ENCODE peak calls at places on chromosome 17, in four cellular contexts. S is K562, Z is IMR-90, L is endothelial cell of umbilical vein. P is an unnamed sample.

GRCh38 chr17:82805823-82806222 is 34.0 kb downstream of the ZNF750 start:
- DNase-seq in S (no peak), Z (no peak), L (no peak), P (no peak)

GRCh38 chr17:51434434-51435170 is 174.3 kb downstream of the UTP18 start:
- DNase-seq in S (no peak), L (no peak), Z (no peak), P (no peak)

GRCh38 chr17:46170609-46171432 is 22.4 kb downstream of the KANSL1 start:
- DNase-seq in Z (no peak), S (no peak), L (no peak), P (no peak)

GRCh38 chr17:67577429-67577828 is 140.3 kb upstream of the NOL11 start:
- DNase-seq in S (no peak), L (no peak), Z (no peak), P (no peak)

GRCh38 chr17:37789166-37789565 is 44.3 kb upstream of the HNF1B start:
- DNase-seq in Z (no peak), L (no peak), S (no peak), P (no peak)

GRCh38 chr17:80650751-80651173 is 106.1 kb downstream of the RPTOR start:
- DNase-seq in Z (no peak), L (no peak), S (no peak), P (no peak)

GRCh38 chr17:57930239-57930638 is 25.0 kb downstream of the CUEDC1 start:
- DNase-seq in Z (no peak), L (no peak), S (no peak), P (no peak)

GRCh38 chr17:57506253-57506911 is 238.7 kb downstream of the CCDC182 start:
- DNase-seq in Z (no peak), L (no peak), S (no peak), P (no peak)

GRCh38 chr17:81673561-81674258 is 7.2 kb downstream of the CCDC137 start:
- DNase-seq in Z (no peak), S (no peak), L (no peak), P (no peak)

GRCh38 chr17:62950067-62950466 is 16.0 kb upstream of the TANC2 start:
- DNase-seq in S (no peak), L (no peak), Z (peak; percentile 45), P (no peak)

GRCh38 chr17:64938925-64939474 is 19.7 kb upstream of the LRRC37A3 start:
- DNase-seq in Z (peak; percentile 25), S (peak; percentile 88), L (peak; percentile 42), P (no peak)

GRCh38 chr17:27630607-27631408 is at the start of gene LGALS9:
- DNase-seq in Z (peak; percentile 38), S (no peak), L (peak; percentile 31), P (peak; percentile 53)

DNA sequence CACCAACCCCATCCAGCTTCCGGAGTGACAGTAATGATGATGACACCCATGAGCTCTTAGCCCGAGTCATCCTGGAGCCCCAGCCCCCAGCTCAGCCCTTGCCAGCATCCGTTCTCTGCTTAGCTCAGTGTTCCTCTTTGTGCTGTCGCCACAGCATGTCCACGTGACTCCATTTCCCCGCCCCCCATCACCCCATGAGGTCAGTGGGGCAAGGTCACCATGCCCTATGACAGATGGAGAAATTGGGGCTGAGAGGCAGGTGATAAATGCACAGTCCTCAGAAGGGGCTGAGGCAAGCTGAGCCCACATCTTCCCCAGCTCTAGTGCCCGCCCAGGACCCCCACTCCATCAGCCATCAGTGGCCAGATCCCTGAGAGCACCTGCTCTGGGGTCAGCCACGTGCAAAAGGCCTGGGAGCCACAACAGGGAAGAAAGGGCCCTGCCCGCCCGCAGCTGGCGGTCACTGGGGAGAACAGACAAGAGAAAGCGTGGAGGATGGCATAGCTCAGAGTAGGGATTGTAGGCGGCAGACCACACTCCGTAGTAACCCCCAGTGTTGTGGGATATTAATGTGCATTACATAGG is 17.1 kb downstream of the ITGB4 start:
- DNase-seq in L (no peak), Z (peak; percentile 27), S (peak; percentile 37), P (no peak)
- TF ChIP-seq FOS in L (no peak), Z (no peak), S (no peak), P (no peak)

GRCh38 chr17:76419576-76420245 is 33.2 kb downstream of the UBE2O start:
- DNase-seq in S (no peak), Z (no peak), L (no peak), P (no peak)

GRCh38 chr17:76420356-76421053 is 32.4 kb downstream of the UBE2O start:
- DNase-seq in L (no peak), S (no peak), Z (no peak), P (no peak)

GRCh38 chr17:76422406-76422805 is 30.5 kb downstream of the UBE2O start:
- DNase-seq in Z (no peak), S (no peak), L (no peak), P (no peak)

GRCh38 chr17:76421054-76421427 is 31.9 kb downstream of the UBE2O start:
- DNase-seq in L (no peak), S (no peak), Z (no peak), P (no peak)

DNA sequence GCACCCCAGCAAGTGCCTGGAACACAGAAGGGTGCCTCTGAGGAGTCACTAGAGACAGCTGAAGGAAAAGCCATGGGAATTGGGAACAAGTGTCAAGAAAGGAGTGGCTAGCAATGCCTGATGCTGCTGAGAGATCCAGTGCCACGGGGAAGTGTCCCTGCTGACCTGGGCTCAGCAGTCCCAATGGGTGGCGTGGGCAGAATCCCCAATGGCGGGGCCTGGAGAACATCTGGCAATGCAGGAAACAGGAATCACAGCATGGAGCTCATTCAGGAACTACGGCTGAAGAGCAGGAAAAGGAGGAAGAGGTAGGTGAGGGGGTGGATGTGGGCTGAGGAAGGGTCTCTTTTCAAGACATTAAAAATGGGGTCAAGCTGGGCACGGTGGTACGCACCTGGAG is 30.1 kb downstream of the UBE2O start:
- DNase-seq in Z (no peak), S (no peak), L (no peak), P (no peak)
- TF ChIP-seq FOS in Z (no peak), S (no peak), L (no peak), P (no peak)

GRCh38 chr17:12667299-12667958 is 1.7 kb downstream of the MYOCD start:
- DNase-seq in S (peak; percentile 34), L (peak; percentile 5), Z (peak; percentile 89), P (no peak)

GRCh38 chr17:12666718-12667117 is 1.0 kb downstream of the MYOCD start:
- DNase-seq in L (no peak), Z (no peak), S (no peak), P (no peak)

GRCh38 chr17:12664252-12664651 is 1.4 kb upstream of the MYOCD start:
- DNase-seq in L (no peak), S (no peak), Z (no peak), P (no peak)

GRCh38 chr17:12664894-12665262 is 812 bp upstream of the MYOCD start:
- DNase-seq in L (no peak), Z (no peak), S (no peak), P (no peak)

DNA sequence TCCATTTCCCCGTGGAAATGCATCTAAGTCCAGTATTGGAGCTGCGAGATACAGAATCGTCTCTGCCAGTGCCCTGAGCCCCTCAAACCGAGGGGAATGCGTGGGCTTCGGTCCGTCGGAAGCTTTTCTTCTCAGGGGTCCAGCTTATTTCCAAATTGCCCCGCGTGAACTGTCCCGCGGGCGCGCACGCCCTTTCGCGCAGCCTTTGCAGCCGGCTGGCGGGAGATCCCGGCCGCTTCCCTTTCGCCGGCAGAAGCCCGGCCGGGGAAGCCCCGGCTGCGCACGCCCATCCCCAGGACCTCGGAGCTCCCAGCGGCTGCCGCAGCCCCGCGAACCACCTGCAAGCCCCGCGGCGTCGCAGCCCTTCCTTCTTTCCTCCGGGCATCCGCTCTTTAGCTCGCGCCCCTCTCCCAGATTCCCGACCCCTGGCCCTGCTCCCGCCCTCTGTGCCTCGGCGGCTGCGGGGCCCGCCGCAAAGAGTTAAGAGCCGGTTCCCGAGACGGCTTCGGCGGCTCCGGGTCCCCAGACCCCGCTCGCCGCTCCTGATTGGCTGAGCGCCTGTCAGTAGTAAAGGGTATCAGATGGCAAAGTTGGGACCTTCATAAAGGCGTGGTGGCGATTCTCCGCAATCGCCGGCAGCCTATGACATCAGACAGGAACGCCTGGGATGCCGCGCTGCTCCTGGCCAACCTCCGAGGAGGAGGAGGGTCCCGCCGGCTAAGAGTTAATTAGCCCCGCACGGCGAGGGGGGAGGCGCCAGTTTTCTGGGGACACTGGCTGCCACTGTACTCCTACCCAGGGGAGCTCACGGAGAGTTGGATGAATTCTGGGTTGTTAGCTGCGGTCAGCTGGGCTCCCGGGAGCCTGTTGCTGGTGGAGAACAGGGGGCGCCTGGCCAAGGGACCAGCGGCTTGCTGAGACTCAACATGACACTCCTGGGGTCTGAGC is at the start of gene MYOCD:
- DNase-seq in S (no peak), L (no peak), Z (peak; percentile 71), P (no peak)
- TF ChIP-seq FOS in S (no peak), L (no peak), Z (no peak), P (no peak)

GRCh38 chr17:39002991-39003715 is 36.0 kb upstream of the FBXO47 start:
- DNase-seq in L (peak; percentile 32), Z (no peak), S (peak; percentile 87), P (no peak)
- TF ChIP-seq FOS in L (no peak), Z (no peak), S (no peak), P (no peak)

P was measured in GM12878.